ENCODE peak calls at places on chromosomes 4 and X, in five cellular contexts. One of them, this sample, is unnamed.
A peak's percentile ranks its signal among the peaks of the same experiment; 100 is the strongest.

GRCh38 chr4:7894098-7894676 is 45.5 kb downstream of the AFAP1 start:
- DNase-seq in lower lobe of right lung: no peak
- DNase-seq in neural crest cell: no peak
- DNase-seq in fibroblast of pulmonary artery: no peak
- DNase-seq in astrocyte of the spinal cord: no peak
- DNase-seq in this sample: no peak

GRCh38 chrX:989959-990510 is 222.4 kb downstream of the CRLF2 start:
- DNase-seq in neural crest cell: peak; percentile 23
- DNase-seq in astrocyte of the spinal cord: peak; percentile 78
- DNase-seq in lower lobe of right lung: no peak
- DNase-seq in fibroblast of pulmonary artery: peak; percentile 68
- DNase-seq in this sample: peak; percentile 65

GRCh38 chr4:102511830-102512605 is 10.9 kb downstream of the NFKB1 start:
- DNase-seq in astrocyte of the spinal cord: no peak
- DNase-seq in lower lobe of right lung: no peak
- DNase-seq in fibroblast of pulmonary artery: no peak
- DNase-seq in neural crest cell: no peak
- DNase-seq in this sample: no peak

GRCh38 chrX:119990409-119990994 is 47.0 kb upstream of the NKAP start:
- DNase-seq in lower lobe of right lung: no peak
- DNase-seq in fibroblast of pulmonary artery: no peak
- DNase-seq in neural crest cell: no peak
- DNase-seq in astrocyte of the spinal cord: no peak
- DNase-seq in this sample: no peak

GRCh38 chr4:56424697-56425514 is 10.5 kb downstream of the PPAT start:
- DNase-seq in neural crest cell: no peak
- DNase-seq in fibroblast of pulmonary artery: peak; percentile 67
- DNase-seq in lower lobe of right lung: no peak
- DNase-seq in astrocyte of the spinal cord: peak; percentile 46
- DNase-seq in this sample: no peak

GRCh38 chr4:7744131-7744804 is 195.4 kb downstream of the AFAP1 start:
- DNase-seq in astrocyte of the spinal cord: no peak
- DNase-seq in neural crest cell: no peak
- DNase-seq in fibroblast of pulmonary artery: no peak
- DNase-seq in lower lobe of right lung: no peak
- DNase-seq in this sample: no peak

GRCh38 chr4:103012594-103012993 is 6.9 kb downstream of the SLC9B1 start:
- DNase-seq in fibroblast of pulmonary artery: no peak
- DNase-seq in lower lobe of right lung: no peak
- DNase-seq in astrocyte of the spinal cord: no peak
- DNase-seq in neural crest cell: no peak
- DNase-seq in this sample: no peak

GRCh38 chrX:132489256-132490085 is 633 bp upstream of the MBNL3 start:
- DNase-seq in lower lobe of right lung: peak; percentile 86
- DNase-seq in neural crest cell: peak; percentile 53
- DNase-seq in astrocyte of the spinal cord: peak; percentile 29
- DNase-seq in fibroblast of pulmonary artery: peak; percentile 46
- DNase-seq in this sample: no peak

GRCh38 chr4:141346144-141346543 is 125.4 kb downstream of the ZNF330 start:
- DNase-seq in neural crest cell: no peak
- DNase-seq in astrocyte of the spinal cord: peak; percentile 75
- DNase-seq in fibroblast of pulmonary artery: peak; percentile 84
- DNase-seq in lower lobe of right lung: no peak
- DNase-seq in this sample: no peak

GRCh38 chrX:155718964-155719586 is 106.3 kb upstream of the TMLHE start:
- DNase-seq in astrocyte of the spinal cord: no peak
- DNase-seq in lower lobe of right lung: no peak
- DNase-seq in neural crest cell: no peak
- DNase-seq in fibroblast of pulmonary artery: peak; percentile 2
- DNase-seq in this sample: no peak

GRCh38 chrX:104482757-104483156 is 83.2 kb upstream of the IL1RAPL2 start:
- DNase-seq in fibroblast of pulmonary artery: peak; percentile 0
- DNase-seq in astrocyte of the spinal cord: no peak
- DNase-seq in lower lobe of right lung: no peak
- DNase-seq in neural crest cell: no peak
- DNase-seq in this sample: no peak

DNA sequence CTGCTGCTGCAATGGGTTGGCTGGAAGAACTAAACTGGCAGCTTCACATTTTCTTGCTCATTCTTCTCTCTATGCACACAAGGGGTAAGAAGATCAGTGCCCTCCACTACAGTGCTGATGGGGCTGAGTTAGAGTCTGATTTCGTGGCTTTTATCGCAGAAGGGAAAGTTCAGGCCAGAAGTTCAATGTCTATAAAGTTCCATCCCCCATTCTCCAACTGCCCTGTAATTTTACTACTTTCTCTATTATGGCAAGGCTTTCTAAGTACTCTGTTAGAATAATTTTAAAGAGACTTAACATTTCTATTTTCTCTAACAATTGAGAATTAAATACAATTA is 293.9 kb downstream of the BMPR1B start:
- DNase-seq in lower lobe of right lung: no peak
- DNase-seq in fibroblast of pulmonary artery: no peak
- DNase-seq in neural crest cell: no peak
- DNase-seq in astrocyte of the spinal cord: no peak
- DNase-seq in this sample: no peak
- TF ChIP-seq CTCF in lower lobe of right lung: no peak
- TF ChIP-seq CTCF in fibroblast of pulmonary artery: no peak
- TF ChIP-seq CTCF in neural crest cell: no peak
- TF ChIP-seq CTCF in astrocyte of the spinal cord: no peak
- TF ChIP-seq CTCF in this sample: no peak

GRCh38 chrX:96372313-96373046 is 312.2 kb upstream of the DIAPH2 start:
- DNase-seq in astrocyte of the spinal cord: peak; percentile 57
- DNase-seq in lower lobe of right lung: no peak
- DNase-seq in fibroblast of pulmonary artery: peak; percentile 79
- DNase-seq in neural crest cell: peak; percentile 1
- DNase-seq in this sample: no peak
- TF ChIP-seq CTCF in astrocyte of the spinal cord: peak; percentile 61
- TF ChIP-seq CTCF in lower lobe of right lung: peak; percentile 64
- TF ChIP-seq CTCF in fibroblast of pulmonary artery: peak; percentile 63
- TF ChIP-seq CTCF in neural crest cell: peak; percentile 84
- TF ChIP-seq CTCF in this sample: peak; percentile 63

GRCh38 chrX:135923353-135923752 is 29.8 kb downstream of the SAGE1 start:
- DNase-seq in astrocyte of the spinal cord: no peak
- DNase-seq in neural crest cell: no peak
- DNase-seq in fibroblast of pulmonary artery: no peak
- DNase-seq in lower lobe of right lung: no peak
- DNase-seq in this sample: no peak
- TF ChIP-seq CTCF in astrocyte of the spinal cord: no peak
- TF ChIP-seq CTCF in neural crest cell: peak; percentile 17
- TF ChIP-seq CTCF in fibroblast of pulmonary artery: peak; percentile 11
- TF ChIP-seq CTCF in lower lobe of right lung: no peak
- TF ChIP-seq CTCF in this sample: no peak

DNA sequence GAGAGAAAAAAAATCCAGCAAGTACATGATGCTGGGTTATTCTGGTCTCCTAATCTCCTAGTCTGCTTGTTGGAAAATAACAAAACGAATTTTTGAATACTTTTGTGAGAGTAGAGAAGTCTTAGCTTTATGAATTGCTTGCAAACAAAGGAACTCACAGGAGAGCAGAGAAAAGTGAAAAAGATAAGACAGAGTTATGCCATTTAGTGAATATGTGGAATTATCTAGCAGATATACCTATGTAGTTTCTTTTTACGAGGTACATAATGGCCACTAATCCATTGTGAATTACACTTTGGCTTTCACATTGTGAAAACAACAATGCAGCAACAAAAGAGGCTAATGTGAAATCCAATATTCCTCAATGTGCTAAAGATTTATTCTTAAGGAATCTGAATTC is 226.7 kb downstream of the NDST4 start:
- DNase-seq in neural crest cell: no peak
- DNase-seq in astrocyte of the spinal cord: no peak
- DNase-seq in lower lobe of right lung: no peak
- DNase-seq in fibroblast of pulmonary artery: no peak
- DNase-seq in this sample: no peak
- TF ChIP-seq CTCF in neural crest cell: no peak
- TF ChIP-seq CTCF in astrocyte of the spinal cord: no peak
- TF ChIP-seq CTCF in lower lobe of right lung: no peak
- TF ChIP-seq CTCF in fibroblast of pulmonary artery: no peak
- TF ChIP-seq CTCF in this sample: no peak

GRCh38 chrX:38375888-38376287 is 23.5 kb downstream of the OTC start:
- DNase-seq in fibroblast of pulmonary artery: peak; percentile 22
- DNase-seq in astrocyte of the spinal cord: peak; percentile 3
- DNase-seq in neural crest cell: peak; percentile 1
- DNase-seq in lower lobe of right lung: no peak
- DNase-seq in this sample: no peak
- TF ChIP-seq CTCF in fibroblast of pulmonary artery: peak; percentile 57
- TF ChIP-seq CTCF in astrocyte of the spinal cord: peak; percentile 58
- TF ChIP-seq CTCF in neural crest cell: peak; percentile 51
- TF ChIP-seq CTCF in lower lobe of right lung: peak; percentile 32
- TF ChIP-seq CTCF in this sample: peak; percentile 53

GRCh38 chrX:15158350-15158735 is 111.5 kb downstream of the ASB9 start:
- DNase-seq in lower lobe of right lung: no peak
- DNase-seq in astrocyte of the spinal cord: no peak
- DNase-seq in fibroblast of pulmonary artery: no peak
- DNase-seq in neural crest cell: no peak
- DNase-seq in this sample: no peak
- TF ChIP-seq CTCF in lower lobe of right lung: no peak
- TF ChIP-seq CTCF in astrocyte of the spinal cord: no peak
- TF ChIP-seq CTCF in fibroblast of pulmonary artery: no peak
- TF ChIP-seq CTCF in neural crest cell: no peak
- TF ChIP-seq CTCF in this sample: no peak

GRCh38 chr4:169152104-169152503 is 118.7 kb downstream of the SH3RF1 start:
- DNase-seq in astrocyte of the spinal cord: no peak
- DNase-seq in lower lobe of right lung: no peak
- DNase-seq in neural crest cell: no peak
- DNase-seq in fibroblast of pulmonary artery: no peak
- DNase-seq in this sample: no peak

GRCh38 chr4:169151671-169152070 is 119.1 kb downstream of the SH3RF1 start:
- DNase-seq in astrocyte of the spinal cord: peak; percentile 43
- DNase-seq in fibroblast of pulmonary artery: peak; percentile 53
- DNase-seq in neural crest cell: no peak
- DNase-seq in lower lobe of right lung: no peak
- DNase-seq in this sample: no peak

GRCh38 chr4:169153451-169153850 is 117.3 kb downstream of the SH3RF1 start:
- DNase-seq in lower lobe of right lung: no peak
- DNase-seq in astrocyte of the spinal cord: no peak
- DNase-seq in neural crest cell: no peak
- DNase-seq in fibroblast of pulmonary artery: no peak
- DNase-seq in this sample: no peak

GRCh38 chr4:169150806-169151205 is 120.0 kb downstream of the SH3RF1 start:
- DNase-seq in lower lobe of right lung: no peak
- DNase-seq in astrocyte of the spinal cord: no peak
- DNase-seq in fibroblast of pulmonary artery: no peak
- DNase-seq in neural crest cell: no peak
- DNase-seq in this sample: no peak

GRCh38 chr4:169152899-169153298 is 117.9 kb downstream of the SH3RF1 start:
- DNase-seq in neural crest cell: no peak
- DNase-seq in astrocyte of the spinal cord: no peak
- DNase-seq in fibroblast of pulmonary artery: no peak
- DNase-seq in lower lobe of right lung: no peak
- DNase-seq in this sample: no peak
- TF ChIP-seq CTCF in neural crest cell: peak; percentile 27
- TF ChIP-seq CTCF in astrocyte of the spinal cord: no peak
- TF ChIP-seq CTCF in fibroblast of pulmonary artery: peak; percentile 15
- TF ChIP-seq CTCF in lower lobe of right lung: no peak
- TF ChIP-seq CTCF in this sample: no peak

GRCh38 chr4:113761682-113762060 is at the start of gene CAMK2D:
- DNase-seq in lower lobe of right lung: peak; percentile 86
- DNase-seq in astrocyte of the spinal cord: peak; percentile 93
- DNase-seq in fibroblast of pulmonary artery: peak; percentile 92
- DNase-seq in neural crest cell: peak; percentile 69
- DNase-seq in this sample: peak; percentile 64
- TF ChIP-seq CTCF in lower lobe of right lung: peak; percentile 38
- TF ChIP-seq CTCF in astrocyte of the spinal cord: peak; percentile 79
- TF ChIP-seq CTCF in fibroblast of pulmonary artery: peak; percentile 65
- TF ChIP-seq CTCF in neural crest cell: peak; percentile 54
- TF ChIP-seq CTCF in this sample: no peak